ENCODE peak calls at places on chromosomes 2 and 18, in eight cellular contexts. H, M, A, C, D, X, Q and Y are unnamed samples.

GRCh38 chr2:96584017-96584416 is 47.5 kb downstream of the ARID5A start:
- DNase-seq in H (no peak), M (no peak), A (no peak), C (no peak), D (no peak), X (no peak), Q (no peak), Y (no peak)

GRCh38 chr2:121804340-121804739 is 48.9 kb downstream of the TSN start:
- DNase-seq in H (no peak), M (no peak), A (no peak), C (no peak), D (no peak), X (peak), Q (no peak), Y (no peak)

GRCh38 chr2:238884122-238884811 is 36.4 kb downstream of the TWIST2 start:
- DNase-seq in H (no peak), M (no peak), A (no peak), C (no peak), D (no peak), X (no peak), Q (no peak), Y (no peak)

GRCh38 chr2:174025271-174026121 is 60.3 kb upstream of the SP3 start:
- DNase-seq in H (peak), M (no peak), A (no peak), C (no peak), D (no peak), X (no peak), Q (no peak), Y (peak)

GRCh38 chr2:224217962-224218347 is 178.9 kb upstream of the SERPINE2 start:
- DNase-seq in H (no peak), M (no peak), A (no peak), C (no peak), D (no peak), X (peak), Q (no peak), Y (no peak)

GRCh38 chr2:120876526-120877280 is 141.0 kb downstream of the GLI2 start:
- DNase-seq in H (no peak), M (no peak), A (no peak), C (no peak), D (no peak), X (no peak), Q (no peak), Y (no peak)

GRCh38 chr2:175567435-175568061 is 386.0 kb upstream of the ATP5MC3 start:
- DNase-seq in H (no peak), M (no peak), A (no peak), C (no peak), D (no peak), X (peak), Q (no peak), Y (no peak)

GRCh38 chr2:240213226-240213475 is 72.7 kb upstream of the OTOS start:
- DNase-seq in H (no peak), M (no peak), A (no peak), C (no peak), D (no peak), X (no peak), Q (no peak), Y (no peak)

GRCh38 chr18:76450912-76451421 is 44.1 kb downstream of the ZNF516 start:
- DNase-seq in H (no peak), M (no peak), A (peak), C (peak), D (no peak), X (peak), Q (no peak), Y (no peak)